ENCODE peak calls at places on chromosome 22, in eight cellular contexts. T, F, S, A, V, L, O and G are unnamed samples.

GRCh38 chr22:50673231-50674126 is 856 bp downstream of the SHANK3 start:
- DNase-seq in T (peak; percentile 49), A (no peak), L (no peak), V (peak; percentile 21), S (peak; percentile 3), O (peak; percentile 48), F (no peak), G (no peak)

GRCh38 chr22:24529898-24530297 is 25.0 kb downstream of the GUCD1 start:
- DNase-seq in O (no peak), S (no peak), F (no peak), T (no peak), L (no peak), A (no peak), V (no peak), G (no peak)

GRCh38 chr22:24996420-24996952 is 44.0 kb downstream of the KIAA1671 start:
- DNase-seq in S (peak; percentile 4), V (no peak), L (no peak), O (no peak), A (peak; percentile 61), F (peak; percentile 36), T (peak; percentile 81), G (no peak)

GRCh38 chr22:39999144-39999757 is 4.5 kb downstream of the FAM83F start:
- DNase-seq in A (peak; percentile 66), L (peak; percentile 45), O (no peak), V (no peak), S (no peak), F (no peak), T (no peak), G (no peak)

GRCh38 chr22:27170491-27170890 is 513.1 kb downstream of the MIAT start:
- DNase-seq in S (no peak), T (no peak), O (no peak), A (peak; percentile 11), V (no peak), L (peak; percentile 84), F (peak; percentile 74), G (peak; percentile 94)

GRCh38 chr22:40853961-40854360 is 2.5 kb downstream of the ST13 start:
- DNase-seq in A (peak; percentile 15), V (no peak), S (no peak), F (no peak), T (no peak), O (no peak), L (peak; percentile 19), G (no peak)

GRCh38 chr22:50193621-50194020 is 7.2 kb upstream of the SELENOO start:
- DNase-seq in F (no peak), T (no peak), L (no peak), S (no peak), A (no peak), O (no peak), V (no peak), G (no peak)

GRCh38 chr22:21606775-21607174 is 23.0 kb downstream of the YDJC start:
- DNase-seq in T (no peak), L (no peak), O (no peak), S (no peak), V (no peak), A (no peak), F (no peak), G (no peak)

GRCh38 chr22:50304528-50305392 is 2.7 kb downstream of the PLXNB2 start:
- DNase-seq in L (no peak), O (no peak), A (peak; percentile 34), V (no peak), T (peak; percentile 64), F (no peak), S (no peak), G (no peak)

GRCh38 chr22:19517919-19518567 is 6.2 kb downstream of the CLDN5 start:
- DNase-seq in S (no peak), V (no peak), F (no peak), T (no peak), L (no peak), A (no peak), O (no peak), G (no peak)

GRCh38 chr22:25111579-25112517 is 87.8 kb upstream of the CRYBB3 start:
- DNase-seq in F (no peak), T (no peak), A (no peak), V (no peak), O (no peak), L (no peak), S (no peak), G (peak; percentile 54)

GRCh38 chr22:44449061-44449682 is 48.9 kb downstream of the RTL6 start:
- DNase-seq in A (peak; percentile 90), S (no peak), V (no peak), O (no peak), L (peak; percentile 97), T (peak; percentile 14), F (peak; percentile 38), G (peak; percentile 63)

GRCh38 chr22:19815823-19816290 is 38.8 kb downstream of the GNB1L start:
- DNase-seq in T (no peak), F (no peak), A (no peak), V (no peak), S (no peak), L (no peak), O (no peak), G (no peak)

GRCh38 chr22:50611341-50612060 is 10.9 kb downstream of the MAPK8IP2 start:
- DNase-seq in L (no peak), O (no peak), F (no peak), V (no peak), T (no peak), A (no peak), S (no peak), G (no peak)

GRCh38 chr22:46454910-46455269 is 82.5 kb downstream of the CELSR1 start:
- DNase-seq in V (no peak), T (no peak), A (no peak), S (no peak), F (no peak), O (no peak), L (peak; percentile 33), G (no peak)

GRCh38 chr22:46070722-46071450 is 79.4 kb upstream of the PPARA start:
- DNase-seq in F (no peak), A (peak; percentile 59), T (peak; percentile 89), O (peak; percentile 31), L (no peak), S (peak; percentile 53), V (peak; percentile 61), G (peak; percentile 8)

GRCh38 chr22:29306830-29307657 is 594 bp downstream of the GAS2L1 start:
- DNase-seq in F (no peak), S (peak; percentile 44), L (peak; percentile 80), T (peak; percentile 94), V (no peak), O (no peak), A (peak; percentile 70), G (no peak)

GRCh38 chr22:46393791-46394333 is 58.3 kb downstream of the TRMU start:
- DNase-seq in S (no peak), L (no peak), A (no peak), O (peak; percentile 21), V (no peak), F (no peak), T (no peak), G (no peak)